ENCODE peak calls at places on chromosomes 7 and 10, in ten cellular contexts. K, I, R, N, V, M, X, A, O and Z are unnamed samples.

GRCh38 chr10:43089519-43089918 is 12.7 kb downstream of the RET start:
- DNase-seq in M (no peak), I (no peak), X (no peak), N (no peak), V (no peak), A (no peak), R (no peak), K (no peak), O (no peak), Z (no peak)

GRCh38 chr7:158015403-158016116 is 572.1 kb downstream of the PTPRN2 start:
- DNase-seq in K (no peak), M (no peak), V (no peak), O (no peak), X (no peak), R (no peak), I (no peak), A (no peak), N (no peak), Z (no peak)

GRCh38 chr10:75547391-75548298 is 116.2 kb downstream of the LRMDA start:
- DNase-seq in O (no peak), M (peak), A (no peak), R (no peak), N (no peak), K (peak), I (no peak), X (no peak), V (peak), Z (no peak)

GRCh38 chr10:68565658-68566057 is 5.5 kb downstream of the TET1 start:
- DNase-seq in A (no peak), N (no peak), V (no peak), M (no peak), X (no peak), R (no peak), O (no peak), K (no peak), I (no peak), Z (no peak)

GRCh38 chr7:151069841-151070572 is 10.6 kb downstream of the FASTK start:
- DNase-seq in I (no peak), V (no peak), O (no peak), M (no peak), N (no peak), A (no peak), X (peak), R (no peak), K (no peak), Z (no peak)

GRCh38 chr10:30911303-30911863 is 120.3 kb downstream of the ZNF438 start:
- DNase-seq in M (no peak), O (no peak), I (no peak), A (no peak), R (no peak), X (no peak), K (no peak), V (no peak), N (no peak), Z (no peak)

GRCh38 chr7:40720401-40720800 is 585.6 kb downstream of the SUGCT start:
- DNase-seq in M (peak), K (peak), A (no peak), X (no peak), V (peak), O (no peak), R (no peak), N (no peak), I (no peak), Z (no peak)

GRCh38 chr10:18689498-18689897 is 30.3 kb downstream of the ARL5B start:
- DNase-seq in O (no peak), K (peak), M (peak), R (no peak), V (peak), A (no peak), N (no peak), X (no peak), I (no peak), Z (no peak)

GRCh38 chr7:149851449-149851848 is 13.3 kb downstream of the ZNF862 start:
- DNase-seq in I (no peak), O (no peak), V (no peak), K (no peak), A (no peak), M (no peak), N (no peak), X (no peak), R (no peak), Z (no peak)

DNA sequence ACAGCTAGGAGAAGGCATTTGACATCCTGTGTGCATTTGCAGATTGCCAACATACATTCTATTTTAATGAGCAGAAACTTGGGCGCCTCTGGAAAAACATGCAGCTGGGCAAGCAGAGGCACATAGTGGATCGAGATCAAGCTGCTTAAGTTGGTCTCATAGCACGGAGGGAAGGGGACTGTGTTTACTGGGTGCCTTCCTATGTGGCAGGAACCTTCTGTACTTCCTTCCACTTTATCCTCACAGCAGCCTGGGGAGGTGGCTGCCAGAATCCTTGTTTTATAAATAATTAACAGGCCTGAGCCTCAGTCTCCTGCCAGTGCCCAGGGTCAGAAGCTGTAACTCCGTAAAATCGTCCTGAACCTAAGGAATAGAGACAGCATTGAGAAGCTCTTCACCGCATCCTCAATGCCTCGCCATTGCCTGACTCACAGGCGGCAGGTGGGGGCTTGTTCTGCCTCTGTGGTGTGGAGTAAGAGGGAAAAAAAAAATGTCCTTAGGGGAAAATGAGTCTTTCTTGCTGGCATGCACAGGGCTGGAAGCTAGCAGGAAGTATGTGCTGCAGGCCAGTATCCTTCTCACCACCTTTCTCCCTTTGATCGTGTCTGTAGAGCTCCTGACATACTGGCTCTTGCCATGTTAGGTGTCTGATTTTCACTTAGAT is 6.2 kb downstream of the VWA2 start:
- DNase-seq in R (no peak), I (no peak), A (no peak), K (no peak), N (no peak), O (no peak), V (no peak), M (no peak), X (no peak), Z (no peak)
- TF ChIP-seq CTCF in R (no peak), I (no peak), A (no peak), K (no peak), N (no peak), O (no peak), V (no peak), M (no peak), X (no peak), Z (no peak)

GRCh38 chr10:12631787-12632562 is 282.6 kb downstream of the CAMK1D start:
- DNase-seq in O (no peak), M (no peak), R (no peak), I (no peak), A (no peak), X (no peak), K (no peak), V (no peak), N (no peak), Z (no peak)
- TF ChIP-seq CTCF in O (no peak), M (no peak), R (no peak), I (no peak), A (no peak), X (no peak), K (no peak), V (no peak), N (no peak), Z (no peak)

GRCh38 chr10:71713135-71714040 is 6.2 kb downstream of the C10orf105 start:
- DNase-seq in O (peak), X (no peak), A (peak), I (peak), K (peak), M (peak), N (no peak), R (peak), V (peak), Z (no peak)
- TF ChIP-seq CTCF in O (no peak), X (no peak), A (no peak), I (no peak), K (peak), M (peak), N (no peak), R (no peak), V (peak), Z (no peak)

DNA sequence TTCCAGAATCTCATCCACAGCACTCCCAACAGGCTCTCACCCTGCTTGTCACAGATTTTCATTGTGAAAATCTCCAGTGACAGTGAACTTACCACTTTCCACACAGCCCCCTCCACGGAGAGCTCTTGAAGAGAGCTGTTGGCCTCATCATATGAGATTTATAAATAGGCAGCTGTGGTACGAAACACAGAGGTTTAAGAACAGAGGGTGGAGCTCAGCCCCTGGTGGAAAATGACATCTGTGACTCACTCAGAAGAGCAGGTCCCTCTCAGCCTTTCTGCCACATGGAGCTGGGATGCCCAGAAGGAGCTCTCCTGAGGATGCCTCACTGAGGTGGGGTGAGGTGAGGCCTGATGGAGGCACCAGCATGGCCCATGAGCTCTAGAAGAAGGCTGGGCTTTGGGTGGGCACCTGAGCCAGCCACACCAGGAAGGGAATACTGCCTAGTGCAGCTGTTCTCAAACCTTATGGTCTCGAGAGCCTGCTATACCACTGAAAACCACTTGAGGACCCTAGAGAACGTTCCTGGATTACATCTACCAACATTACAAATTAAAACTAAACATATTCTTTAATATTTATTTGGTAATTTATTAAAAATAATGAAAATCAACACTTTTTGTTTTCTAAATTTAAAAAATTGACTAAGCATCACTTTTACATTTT is 25.8 kb upstream of the EEPD1 start:
- DNase-seq in M (peak), I (no peak), A (no peak), R (no peak), N (no peak), V (no peak), K (peak), O (no peak), X (no peak), Z (no peak)
- TF ChIP-seq CTCF in M (peak), I (peak), A (no peak), R (peak), N (no peak), V (no peak), K (no peak), O (no peak), X (no peak), Z (no peak)

GRCh38 chr7:87779806-87780205 is 96.4 kb downstream of the SLC25A40 start:
- DNase-seq in X (no peak), V (no peak), K (no peak), A (no peak), M (no peak), N (no peak), O (no peak), R (no peak), I (no peak), Z (no peak)

GRCh38 chr7:87785368-87785995 is 90.7 kb downstream of the SLC25A40 start:
- DNase-seq in K (no peak), A (no peak), N (no peak), R (no peak), V (no peak), I (no peak), O (no peak), X (no peak), M (no peak), Z (no peak)

GRCh38 chr7:87784424-87784823 is 91.7 kb downstream of the SLC25A40 start:
- DNase-seq in R (no peak), A (no peak), M (peak), I (no peak), N (no peak), X (no peak), O (no peak), K (peak), V (peak), Z (no peak)
- TF ChIP-seq CTCF in R (no peak), A (no peak), M (peak), I (no peak), N (no peak), X (no peak), O (no peak), K (peak), V (no peak), Z (no peak)